ENCODE peak calls at places on chromosome 16, in eight cellular contexts. X is KG1; N is HAP-1; M is activated CD4-positive, alpha-beta T cell treated with anti-CD3 and anti-CD28 coated beads for 24 hours; R is AG04449; Q is activated CD8-positive, alpha-beta memory T cell treated with anti-CD3 and anti-CD28 coated beads, Interleukin-2, amount 50 U/mL, for 48 hours; A is nucleus accumbens; Y is EH. L is an unnamed sample.

GRCh38 chr16:12239226-12239625 is 262.7 kb downstream of the SNX29 start:
- DNase-seq in X (no peak), N (no peak), M (no peak), R (no peak), Q (no peak), A (no peak), Y (no peak), L (no peak)

GRCh38 chr16:11278681-11279628 is 2.2 kb downstream of the PRM1 start:
- DNase-seq in X (no peak), N (no peak), M (no peak), R (no peak), Q (no peak), A (no peak), Y (no peak), L (no peak)

GRCh38 chr16:2979669-2980226 is 498 bp downstream of the PKMYT1 start:
- DNase-seq in X (no peak), N (no peak), M (no peak), R (no peak), Q (peak), A (no peak), Y (no peak), L (peak)

GRCh38 chr16:67516296-67517177 is 12.1 kb upstream of the RIPOR1 start:
- DNase-seq in X (no peak), N (no peak), M (no peak), R (no peak), Q (no peak), A (no peak), Y (peak), L (no peak)

GRCh38 chr16:52964290-52964689 is 88.4 kb downstream of the CHD9NB start:
- DNase-seq in X (no peak), N (peak), M (no peak), R (no peak), Q (no peak), A (no peak), Y (peak), L (no peak)

GRCh38 chr16:4110065-4110464 is 6.2 kb downstream of the ADCY9 start:
- DNase-seq in X (no peak), N (no peak), M (no peak), R (no peak), Q (no peak), A (no peak), Y (no peak), L (no peak)

GRCh38 chr16:87653234-87653633 is 50.9 kb downstream of the JPH3 start:
- DNase-seq in X (no peak), N (no peak), M (no peak), R (no peak), Q (no peak), A (no peak), Y (no peak), L (no peak)

GRCh38 chr16:48047755-48048154 is 108.0 kb downstream of the ABCC12 start:
- DNase-seq in X (no peak), N (no peak), M (no peak), R (no peak), Q (no peak), A (no peak), Y (no peak), L (no peak)

GRCh38 chr16:87436225-87437172 is 44.4 kb downstream of the MAP1LC3B start:
- DNase-seq in X (no peak), N (no peak), M (peak), R (no peak), Q (peak), A (no peak), Y (peak), L (no peak)

GRCh38 chr16:77794586-77794985 is 6.2 kb downstream of the VAT1L start:
- DNase-seq in X (no peak), N (no peak), M (no peak), R (peak), Q (no peak), A (no peak), Y (peak), L (no peak)

GRCh38 chr16:23952128-23953041 is 116.6 kb downstream of the PRKCB start:
- DNase-seq in X (peak), N (no peak), M (no peak), R (no peak), Q (peak), A (peak), Y (peak), L (no peak)

GRCh38 chr16:23302045-23302956 is at the start of gene SCNN1B:
- DNase-seq in X (no peak), N (no peak), M (no peak), R (no peak), Q (peak), A (no peak), Y (no peak), L (no peak)

GRCh38 chr16:65896448-65897153 is 469.9 kb upstream of the CDH5 start:
- DNase-seq in X (no peak), N (no peak), M (no peak), R (no peak), Q (no peak), A (no peak), Y (no peak), L (no peak)